ENCODE peak calls at places on chromosome 6, in nine cellular contexts. C, L, B, Q, K, I, F, P and N are unnamed samples.

GRCh38 chr6:97548354-97548753 is 265.3 kb upstream of the MMS22L start:
- DNase-seq in C (no peak), L (no peak), B (no peak), Q (no peak), K (no peak), I (no peak), F (no peak), P (no peak), N (no peak)

GRCh38 chr6:64266351-64266821 is 630.8 kb downstream of the PHF3 start:
- DNase-seq in C (no peak), L (no peak), B (no peak), Q (no peak), K (no peak), I (no peak), F (peak), P (no peak), N (peak)

GRCh38 chr6:16591681-16592549 is 169.3 kb downstream of the ATXN1 start:
- DNase-seq in C (peak), L (no peak), B (no peak), Q (peak), K (no peak), I (no peak), F (peak), P (no peak), N (peak)

GRCh38 chr6:151961809-151962208 is 154.3 kb downstream of the ESR1 start:
- DNase-seq in C (no peak), L (no peak), B (peak), Q (no peak), K (no peak), I (no peak), F (no peak), P (no peak), N (no peak)

GRCh38 chr6:34940030-34940434 is 51.0 kb downstream of the ANKS1A start:
- DNase-seq in C (no peak), L (peak), B (no peak), Q (no peak), K (no peak), I (no peak), F (no peak), P (peak), N (no peak)

GRCh38 chr6:17710331-17710730 is 3.6 kb upstream of the NUP153 start:
- DNase-seq in C (no peak), L (no peak), B (no peak), Q (no peak), K (no peak), I (no peak), F (no peak), P (peak), N (no peak)

GRCh38 chr6:161067749-161068148 is 76.2 kb downstream of the MAP3K4 start:
- DNase-seq in C (no peak), L (no peak), B (no peak), Q (no peak), K (no peak), I (no peak), F (no peak), P (no peak), N (no peak)

GRCh38 chr6:134421496-134421895 is 103.6 kb upstream of the SGK1 start:
- DNase-seq in C (no peak), L (no peak), B (no peak), Q (no peak), K (no peak), I (no peak), F (no peak), P (peak), N (no peak)

GRCh38 chr6:25874822-25875562 is 949 bp upstream of the SLC17A3 start:
- DNase-seq in C (no peak), L (no peak), B (no peak), Q (no peak), K (no peak), I (no peak), F (no peak), P (no peak), N (no peak)

GRCh38 chr6:11434565-11435326 is 102.8 kb upstream of the TMEM170B start:
- DNase-seq in C (no peak), L (peak), B (peak), Q (no peak), K (no peak), I (peak), F (no peak), P (peak), N (no peak)

GRCh38 chr6:155493694-155494143 is 38.1 kb upstream of the NOX3 start:
- DNase-seq in C (no peak), L (no peak), B (peak), Q (peak), K (peak), I (peak), F (peak), P (peak), N (peak)

GRCh38 chr6:44535446-44535845 is 147.9 kb downstream of the CDC5L start:
- DNase-seq in C (no peak), L (no peak), B (no peak), Q (no peak), K (no peak), I (no peak), F (no peak), P (no peak), N (no peak)

GRCh38 chr6:137677714-137678113 is 183.5 kb upstream of the OLIG3 start:
- DNase-seq in C (no peak), L (no peak), B (no peak), Q (no peak), K (no peak), I (no peak), F (no peak), P (peak), N (no peak)

GRCh38 chr6:44338228-44339122 is 4.0 kb upstream of the SPATS1 start:
- DNase-seq in C (peak), L (peak), B (peak), Q (peak), K (peak), I (peak), F (peak), P (peak), N (peak)

GRCh38 chr6:168545428-168545827 is 104.4 kb downstream of the SMOC2 start:
- DNase-seq in C (no peak), L (no peak), B (no peak), Q (no peak), K (no peak), I (no peak), F (no peak), P (no peak), N (no peak)

GRCh38 chr6:1504465-1504864 is 105.2 kb upstream of the FOXC1 start:
- DNase-seq in C (no peak), L (no peak), B (no peak), Q (no peak), K (no peak), I (no peak), F (no peak), P (no peak), N (no peak)

GRCh38 chr6:139744038-139744437 is 369.6 kb upstream of the CITED2 start:
- DNase-seq in C (no peak), L (no peak), B (no peak), Q (no peak), K (no peak), I (no peak), F (no peak), P (no peak), N (no peak)

GRCh38 chr6:156434795-156435190 is 342.4 kb upstream of the ARID1B start:
- DNase-seq in C (no peak), L (no peak), B (no peak), Q (no peak), K (no peak), I (no peak), F (no peak), P (no peak), N (no peak)

GRCh38 chr6:134722996-134723871 is 226.7 kb downstream of the ALDH8A1 start:
- DNase-seq in C (no peak), L (no peak), B (no peak), Q (no peak), K (no peak), I (no peak), F (no peak), P (peak), N (no peak)